ENCODE peak calls at places on chromosomes 7 and 10, in five cellular contexts. One of them, this sample, is unnamed.

GRCh38 chr10:79155301-79156081 is 86.7 kb downstream of the ZMIZ1 start:
- DNase-seq in body of pancreas: peak; percentile 54
- DNase-seq in HCT116: no peak
- DNase-seq in upper lobe of left lung: peak; percentile 54
- DNase-seq in ascending aorta: no peak
- DNase-seq in this sample: no peak

GRCh38 chr10:100364147-100364546 is 17.1 kb downstream of the SCD start:
- DNase-seq in ascending aorta: no peak
- DNase-seq in HCT116: no peak
- DNase-seq in body of pancreas: no peak
- DNase-seq in upper lobe of left lung: no peak
- DNase-seq in this sample: no peak

GRCh38 chr7:34320412-34320811 is 337.6 kb upstream of the NPSR1 start:
- DNase-seq in upper lobe of left lung: no peak
- DNase-seq in ascending aorta: no peak
- DNase-seq in HCT116: no peak
- DNase-seq in body of pancreas: no peak
- DNase-seq in this sample: no peak

GRCh38 chr7:2116086-2116810 is 116.5 kb downstream of the MAD1L1 start:
- DNase-seq in upper lobe of left lung: no peak
- DNase-seq in body of pancreas: no peak
- DNase-seq in HCT116: peak; percentile 75
- DNase-seq in ascending aorta: no peak
- DNase-seq in this sample: no peak

GRCh38 chr7:38181111-38181510 is 3.1 kb downstream of the STARD3NL start:
- DNase-seq in ascending aorta: no peak
- DNase-seq in body of pancreas: no peak
- DNase-seq in upper lobe of left lung: no peak
- DNase-seq in HCT116: no peak
- DNase-seq in this sample: no peak

GRCh38 chr7:117066668-117067067 is 113.4 kb downstream of the ST7 start:
- DNase-seq in body of pancreas: no peak
- DNase-seq in ascending aorta: no peak
- DNase-seq in upper lobe of left lung: no peak
- DNase-seq in HCT116: no peak
- DNase-seq in this sample: no peak

GRCh38 chr7:117011419-117012260 is 58.3 kb downstream of the ST7 start:
- DNase-seq in HCT116: no peak
- DNase-seq in body of pancreas: no peak
- DNase-seq in ascending aorta: no peak
- DNase-seq in upper lobe of left lung: no peak
- DNase-seq in this sample: no peak

GRCh38 chr10:11246752-11247467 is 229.2 kb downstream of the CELF2 start:
- DNase-seq in ascending aorta: no peak
- DNase-seq in upper lobe of left lung: no peak
- DNase-seq in HCT116: no peak
- DNase-seq in body of pancreas: no peak
- DNase-seq in this sample: no peak

GRCh38 chr10:88651131-88651541 is 13.1 kb upstream of the LIPF start:
- DNase-seq in upper lobe of left lung: no peak
- DNase-seq in body of pancreas: no peak
- DNase-seq in ascending aorta: no peak
- DNase-seq in HCT116: no peak
- DNase-seq in this sample: no peak

GRCh38 chr10:124127563-124127962 is 34.2 kb upstream of the CHST15 start:
- DNase-seq in upper lobe of left lung: no peak
- DNase-seq in ascending aorta: no peak
- DNase-seq in HCT116: no peak
- DNase-seq in body of pancreas: no peak
- DNase-seq in this sample: no peak

GRCh38 chr10:114650266-114650665 is 7.8 kb downstream of the ABLIM1 start:
- DNase-seq in upper lobe of left lung: no peak
- DNase-seq in HCT116: no peak
- DNase-seq in ascending aorta: no peak
- DNase-seq in body of pancreas: no peak
- DNase-seq in this sample: no peak

GRCh38 chr7:149154021-149154420 is 6.8 kb downstream of the ZNF398 start:
- DNase-seq in ascending aorta: no peak
- DNase-seq in HCT116: no peak
- DNase-seq in body of pancreas: no peak
- DNase-seq in upper lobe of left lung: no peak
- DNase-seq in this sample: no peak

DNA sequence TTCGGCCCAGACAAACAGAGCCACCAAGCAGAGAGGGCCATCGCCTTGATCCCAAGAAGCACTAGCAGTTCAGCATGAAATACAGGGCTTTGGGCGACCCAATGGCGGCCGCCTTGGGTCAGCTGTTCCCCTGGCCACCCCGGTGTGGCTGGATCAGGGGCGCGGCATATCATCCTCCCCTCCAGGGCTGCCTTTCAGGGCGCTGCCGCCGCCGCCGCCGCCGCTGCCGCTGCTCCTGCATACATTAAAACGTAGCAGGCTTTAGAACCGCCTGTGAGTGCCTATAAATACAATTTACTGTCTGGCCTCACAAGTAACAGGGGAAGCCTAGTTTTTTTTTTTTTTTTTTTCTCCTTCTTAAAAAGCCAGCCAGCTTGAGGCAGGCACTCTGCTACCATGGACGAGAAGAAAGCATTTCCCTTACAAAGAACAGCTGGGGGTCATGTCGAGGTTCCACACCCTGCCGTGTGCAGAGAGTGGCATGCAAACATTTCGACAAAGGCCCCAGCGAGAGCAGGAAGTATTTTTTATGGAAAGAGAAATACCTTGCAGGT is 57.7 kb upstream of the EFCAB10 start:
- DNase-seq in ascending aorta: no peak
- DNase-seq in upper lobe of left lung: no peak
- DNase-seq in body of pancreas: no peak
- DNase-seq in HCT116: no peak
- DNase-seq in this sample: no peak
- H3K4me3 ChIP-seq in ascending aorta: no peak overlapping the region
- H3K4me3 ChIP-seq in upper lobe of left lung: no peak overlapping the region
- H3K4me3 ChIP-seq in body of pancreas: no peak overlapping the region
- H3K4me3 ChIP-seq in HCT116: no peak overlapping the region
- H3K4me3 ChIP-seq in this sample: no peak overlapping the region

GRCh38 chr10:18795549-18795948 is 136.3 kb downstream of the ARL5B start:
- DNase-seq in ascending aorta: no peak
- DNase-seq in upper lobe of left lung: no peak
- DNase-seq in body of pancreas: no peak
- DNase-seq in HCT116: no peak
- DNase-seq in this sample: no peak

GRCh38 chr10:18797286-18797685 is 138.1 kb downstream of the ARL5B start:
- DNase-seq in HCT116: no peak
- DNase-seq in body of pancreas: no peak
- DNase-seq in ascending aorta: no peak
- DNase-seq in upper lobe of left lung: no peak
- DNase-seq in this sample: no peak

GRCh38 chr10:18793951-18794350 is 134.7 kb downstream of the ARL5B start:
- DNase-seq in HCT116: peak; percentile 6
- DNase-seq in ascending aorta: no peak
- DNase-seq in body of pancreas: no peak
- DNase-seq in upper lobe of left lung: no peak
- DNase-seq in this sample: no peak
- TF ChIP-seq CTCF in HCT116: peak; percentile 52
- TF ChIP-seq CTCF in ascending aorta: no peak
- TF ChIP-seq CTCF in body of pancreas: no peak
- TF ChIP-seq CTCF in upper lobe of left lung: no peak
- TF ChIP-seq CTCF in this sample: no peak

GRCh38 chr7:12685550-12685949 is 1.9 kb upstream of the ARL4A start:
- DNase-seq in HCT116: no peak
- DNase-seq in body of pancreas: peak; percentile 32
- DNase-seq in upper lobe of left lung: no peak
- DNase-seq in ascending aorta: no peak
- DNase-seq in this sample: peak; percentile 32
- H3K4me3 ChIP-seq in HCT116: no peak overlapping the region
- H3K4me3 ChIP-seq in body of pancreas: no peak overlapping the region
- H3K4me3 ChIP-seq in upper lobe of left lung: no peak overlapping the region
- H3K4me3 ChIP-seq in ascending aorta: no peak overlapping the region
- H3K4me3 ChIP-seq in this sample: no peak overlapping the region

DNA sequence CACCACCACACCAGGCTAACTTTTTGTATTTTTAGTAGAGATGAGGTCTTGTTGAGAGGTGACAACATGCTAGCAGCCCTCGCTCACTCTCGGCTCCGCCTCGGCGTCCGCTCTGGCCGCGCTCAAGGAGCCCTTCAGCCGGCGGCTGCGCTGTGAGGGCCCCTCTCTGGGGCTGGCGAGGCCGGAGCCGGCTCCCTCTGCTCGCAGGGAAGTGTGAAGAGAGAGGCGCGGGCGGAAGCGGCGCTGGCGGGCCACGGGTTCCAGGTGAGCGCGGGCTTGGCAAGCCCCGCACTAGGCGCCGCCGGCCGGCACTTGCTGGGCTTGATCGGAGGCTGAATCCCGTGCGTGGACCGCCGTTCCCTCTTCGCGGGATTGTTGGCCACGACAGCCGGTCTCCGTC is 83.0 kb downstream of the EEPD1 start:
- DNase-seq in HCT116: no peak
- DNase-seq in ascending aorta: no peak
- DNase-seq in body of pancreas: no peak
- DNase-seq in upper lobe of left lung: no peak
- DNase-seq in this sample: no peak
- TF ChIP-seq CTCF in HCT116: no peak
- TF ChIP-seq CTCF in ascending aorta: no peak
- TF ChIP-seq CTCF in body of pancreas: no peak
- TF ChIP-seq CTCF in upper lobe of left lung: no peak
- TF ChIP-seq CTCF in this sample: no peak

This sample was measured in CD8-positive, alpha-beta T cell.